ENCODE peak calls at places on chromosomes 6 and 20, in five cellular contexts. S is body of pancreas, P is testis, A is PC-3, O is heart right ventricle. L is an unnamed sample.

GRCh38 chr20:20079102-20079784 is 26.9 kb downstream of the CFAP61 start:
- DNase-seq in S (no peak), A (peak), O (no peak), P (no peak), L (no peak)

GRCh38 chr6:123508290-123508689 is 128.5 kb downstream of the TRDN start:
- DNase-seq in A (no peak), P (no peak), S (no peak), O (no peak), L (no peak)

GRCh38 chr6:135182993-135183531 is 2.0 kb downstream of the MYB start:
- DNase-seq in S (peak), O (no peak), A (peak), P (peak), L (no peak)

GRCh38 chr6:150018846-150019580 is 6.3 kb downstream of the RAET1L start:
- DNase-seq in P (no peak), A (no peak), S (no peak), O (no peak), L (no peak)

GRCh38 chr6:165663283-165663735 is 268 bp upstream of the PDE10A start:
- DNase-seq in P (no peak), O (peak), A (peak), S (peak), L (no peak)

GRCh38 chr6:117548797-117549301 is 53.5 kb downstream of the GOPC start:
- DNase-seq in P (no peak), O (no peak), A (peak), S (no peak), L (peak)

GRCh38 chr6:46452312-46452917 is 38.8 kb downstream of the RCAN2 start:
- DNase-seq in A (no peak), P (no peak), O (no peak), S (no peak), L (no peak)

GRCh38 chr6:40268166-40268958 is 318.8 kb downstream of the LRFN2 start:
- DNase-seq in O (no peak), A (no peak), S (no peak), P (no peak), L (no peak)

GRCh38 chr6:41677430-41678045 is 39.3 kb downstream of the MDFI start:
- DNase-seq in O (no peak), P (no peak), A (no peak), S (no peak), L (no peak)

GRCh38 chr6:81436990-81437389 is 315.5 kb downstream of the TENT5A start:
- DNase-seq in A (no peak), O (no peak), P (no peak), S (no peak), L (no peak)

GRCh38 chr6:168264593-168265335 is 54.8 kb downstream of the DACT2 start:
- DNase-seq in P (no peak), A (no peak), S (no peak), O (no peak), L (no peak)

GRCh38 chr6:126064257-126064993 is 78.1 kb downstream of the TRMT11 start:
- DNase-seq in A (no peak), P (no peak), S (no peak), O (no peak), L (no peak)

GRCh38 chr20:31430568-31431095 is 9.8 kb upstream of the DEFB123 start:
- DNase-seq in A (no peak), P (no peak), O (no peak), S (no peak), L (no peak)

GRCh38 chr6:74369556-74369993 is 673.6 kb downstream of the CD109 start:
- DNase-seq in A (peak), P (no peak), O (no peak), S (no peak), L (no peak)

GRCh38 chr6:17904491-17905120 is 82.8 kb downstream of the KIF13A start:
- DNase-seq in S (no peak), A (no peak), O (no peak), P (no peak), L (no peak)

GRCh38 chr20:53376021-53376420 is 217.6 kb downstream of the ZNF217 start:
- DNase-seq in A (no peak), P (no peak), S (no peak), O (no peak), L (no peak)

GRCh38 chr6:138387577-138388368 is 10.1 kb downstream of the SMIM28 start:
- DNase-seq in P (no peak), S (peak), O (no peak), A (peak), L (no peak)

GRCh38 chr6:106128981-106129761 is 43.0 kb downstream of the PRDM1 start:
- DNase-seq in P (no peak), A (peak), S (no peak), O (no peak), L (peak)

GRCh38 chr6:51678905-51679620 is 408.4 kb downstream of the PKHD1 start:
- DNase-seq in S (no peak), O (peak), A (peak), P (no peak), L (peak)

GRCh38 chr20:46348972-46349741 is 40.9 kb upstream of the CDH22 start:
- DNase-seq in O (peak), P (peak), S (peak), A (peak), L (peak)

GRCh38 chr6:30418448-30418847 is 70.9 kb upstream of the HLA-E start:
- DNase-seq in P (no peak), O (no peak), A (no peak), S (no peak), L (no peak)

GRCh38 chr6:25026723-25027122 is 91.0 kb upstream of the RIPOR2 start:
- DNase-seq in A (no peak), S (no peak), P (no peak), O (no peak), L (no peak)

GRCh38 chr6:125197795-125198269 is 44.3 kb downstream of the TPD52L1 start:
- DNase-seq in S (peak), A (peak), P (peak), O (peak), L (peak)

GRCh38 chr20:20073851-20074252 is 21.5 kb downstream of the CFAP61 start:
- DNase-seq in P (no peak), O (no peak), A (no peak), S (no peak), L (no peak)

GRCh38 chr6:168206186-168206585 is 113.4 kb downstream of the DACT2 start:
- DNase-seq in O (no peak), S (no peak), A (no peak), P (no peak), L (no peak)

DNA sequence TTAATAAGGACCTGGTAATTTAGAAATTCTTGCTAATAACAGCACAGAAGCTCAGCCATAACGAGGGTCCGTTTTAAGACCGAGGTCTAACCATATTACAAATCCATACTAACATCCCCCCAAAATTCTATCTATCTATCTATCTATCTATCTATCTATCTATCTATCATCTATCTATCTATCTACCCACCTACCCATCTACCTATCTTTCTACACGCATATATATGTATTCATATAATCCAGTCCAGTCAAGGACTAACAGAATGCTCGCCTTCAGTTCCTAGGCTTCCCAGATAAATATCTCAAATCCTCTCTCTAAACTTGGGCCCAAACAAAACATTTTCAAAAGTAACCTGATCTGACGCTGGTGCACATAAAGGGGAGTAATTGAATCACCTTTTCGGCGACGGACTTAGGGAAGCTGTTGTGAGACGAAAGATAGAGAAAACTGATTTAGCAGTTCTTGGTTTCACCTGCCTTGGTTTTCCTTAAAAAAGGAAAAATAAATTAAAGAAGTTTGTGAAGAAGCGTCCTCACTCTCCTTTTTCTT is 14.5 kb downstream of the HMGN4 start:
- DNase-seq in O (no peak), S (no peak), P (no peak), A (peak), L (no peak)
- H3K27ac ChIP-seq in O (peak), S (no peak), P (peak), A (no peak), L (no peak)

GRCh38 chr20:34100578-34100977 is 11.5 kb downstream of the EIF2S2 start:
- DNase-seq in P (no peak), A (no peak), O (no peak), S (no peak), L (no peak)
- H3K27ac ChIP-seq in P (no peak), A (no peak), O (no peak), S (no peak), L (no peak)

GRCh38 chr20:40744072-40744471 is 55.0 kb upstream of the MAFB start:
- DNase-seq in P (no peak), A (no peak), S (no peak), O (no peak), L (no peak)
- H3K27ac ChIP-seq in P (no peak), A (no peak), S (no peak), O (no peak), L (no peak)

DNA sequence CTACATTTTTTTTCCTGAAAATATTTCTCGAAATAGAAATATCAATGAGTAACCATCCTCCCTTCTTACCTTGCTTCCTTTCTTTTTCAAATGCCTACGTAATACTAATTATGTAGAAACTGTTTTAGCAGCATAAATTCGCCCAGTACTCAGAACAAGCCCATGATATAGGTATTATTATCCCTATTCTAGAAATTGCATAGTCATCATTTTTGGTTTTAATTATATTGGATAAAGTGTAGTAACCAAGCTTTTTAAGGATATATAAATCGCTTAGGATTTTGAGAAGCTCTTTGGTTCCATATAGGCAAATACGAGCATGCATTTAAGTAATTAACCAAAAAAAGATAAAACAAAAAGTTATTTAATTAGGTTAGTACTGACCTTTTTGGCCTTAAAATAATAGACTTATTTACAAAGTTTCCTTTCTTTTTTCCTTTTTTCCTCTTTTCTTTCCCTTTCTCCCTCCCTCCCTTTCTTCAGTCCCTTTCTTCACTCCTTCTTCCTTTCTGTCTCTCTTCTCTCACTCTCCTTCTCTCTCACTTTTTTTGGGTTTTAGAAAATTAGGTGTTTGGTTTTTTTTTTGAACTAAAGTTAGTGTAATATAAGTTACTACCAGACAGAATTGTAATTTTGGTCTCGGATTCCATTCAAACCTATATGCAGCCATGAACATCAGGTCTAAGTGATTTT is 457.7 kb downstream of the RFPL4B start:
- DNase-seq in P (no peak), S (no peak), A (no peak), O (no peak), L (no peak)
- H3K27ac ChIP-seq in P (no peak), S (no peak), A (no peak), O (no peak), L (no peak)

DNA sequence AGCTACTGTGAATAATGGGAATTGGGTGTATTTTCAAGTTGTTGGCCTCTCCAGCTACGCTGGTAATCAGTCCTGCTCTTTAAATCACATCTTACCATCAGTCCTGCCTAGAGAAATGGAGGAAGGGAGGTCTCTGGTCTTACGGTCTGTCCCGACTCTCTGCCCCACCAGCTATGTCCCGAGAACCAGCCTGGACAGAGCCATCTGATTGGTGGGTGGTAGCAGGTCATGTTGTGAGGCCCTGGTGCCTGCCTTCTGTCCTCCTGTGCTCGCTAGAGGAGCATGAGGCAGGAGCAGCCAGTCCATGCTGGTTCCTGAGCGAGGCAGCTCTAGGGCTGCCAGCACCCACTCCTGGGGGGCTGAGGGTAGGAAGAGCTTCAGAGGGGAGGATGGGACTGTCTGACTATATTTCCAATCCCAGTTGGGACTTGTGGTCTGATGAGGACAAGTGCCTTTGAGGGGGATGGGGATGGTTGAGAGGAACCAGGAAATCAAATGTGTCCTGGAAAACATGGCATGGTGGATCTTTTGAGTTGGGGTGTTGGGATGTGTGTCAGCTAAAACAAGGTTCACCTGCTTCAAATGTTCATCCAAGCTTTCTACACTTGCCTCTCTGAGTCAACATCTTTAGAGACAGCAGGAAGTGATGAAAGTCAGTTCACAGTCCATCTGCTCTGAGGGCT is 33.0 kb downstream of the SYNJ2 start:
- DNase-seq in A (no peak), S (peak), O (no peak), P (no peak), L (no peak)
- H3K27ac ChIP-seq in A (no peak), S (peak), O (no peak), P (no peak), L (no peak)

DNA sequence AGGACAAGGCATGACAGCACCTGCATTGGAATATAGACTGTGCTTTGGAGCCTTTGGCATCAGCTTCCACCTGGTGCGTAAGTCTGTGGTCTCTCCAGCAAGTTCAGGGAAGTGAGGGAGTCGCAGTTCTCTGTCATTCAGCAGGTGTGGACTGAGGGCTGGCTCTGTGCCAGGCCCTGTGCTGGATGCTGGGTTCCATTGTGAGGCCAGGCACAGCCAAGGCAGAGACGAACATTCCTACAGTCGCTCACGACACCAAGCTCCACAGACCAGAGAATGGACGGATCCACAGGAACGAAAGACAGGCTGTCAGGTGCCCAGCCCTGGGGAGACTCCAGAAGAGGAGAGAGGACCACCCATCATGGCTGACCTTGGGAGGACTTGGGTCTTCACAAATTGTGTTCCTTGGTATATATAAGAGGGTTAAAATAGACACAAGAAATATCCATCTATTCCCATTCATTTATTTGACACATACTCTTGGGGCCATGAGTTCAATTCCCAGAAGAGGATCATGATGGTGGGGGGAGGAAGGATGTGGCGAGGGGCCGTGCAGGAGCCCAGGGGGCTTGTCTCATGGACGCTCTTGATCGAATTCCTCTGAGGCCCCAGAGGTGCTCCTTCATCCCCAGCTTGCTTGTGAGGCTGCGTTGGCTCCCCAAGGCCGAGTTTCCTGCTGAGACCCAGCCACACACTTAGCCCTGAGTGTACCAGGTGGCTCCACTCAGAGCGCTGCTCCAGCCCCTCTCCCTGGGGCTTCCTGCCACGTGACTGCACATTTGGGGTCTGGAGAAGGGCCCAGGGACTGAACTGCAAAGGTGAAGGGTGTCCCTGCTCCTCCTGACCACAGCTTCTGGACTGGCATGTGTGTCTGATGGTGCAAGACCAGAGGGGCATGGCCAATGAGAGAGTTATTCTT is 3.5 kb upstream of the ZNF831 start:
- DNase-seq in A (no peak), O (no peak), P (no peak), S (no peak), L (no peak)
- H3K27ac ChIP-seq in A (no peak), O (no peak), P (no peak), S (no peak), L (no peak)

GRCh38 chr6:26294276-26294675 is 70.7 kb upstream of the BTN3A2 start:
- DNase-seq in P (no peak), A (no peak), S (no peak), O (no peak), L (no peak)
- H3K27ac ChIP-seq in P (no peak), A (no peak), S (no peak), O (no peak), L (no peak)

GRCh38 chr6:90494067-90494773 is 92.7 kb downstream of the MAP3K7 start:
- DNase-seq in A (no peak), S (no peak), O (no peak), P (peak), L (no peak)

GRCh38 chr6:90497411-90497810 is 89.5 kb downstream of the MAP3K7 start:
- DNase-seq in S (no peak), O (no peak), P (no peak), A (peak), L (no peak)

GRCh38 chr6:90496191-90496590 is 90.7 kb downstream of the MAP3K7 start:
- DNase-seq in O (no peak), P (no peak), A (no peak), S (no peak), L (no peak)

GRCh38 chr6:90495216-90495817 is 91.6 kb downstream of the MAP3K7 start:
- DNase-seq in P (no peak), S (no peak), O (no peak), A (no peak), L (no peak)

DNA sequence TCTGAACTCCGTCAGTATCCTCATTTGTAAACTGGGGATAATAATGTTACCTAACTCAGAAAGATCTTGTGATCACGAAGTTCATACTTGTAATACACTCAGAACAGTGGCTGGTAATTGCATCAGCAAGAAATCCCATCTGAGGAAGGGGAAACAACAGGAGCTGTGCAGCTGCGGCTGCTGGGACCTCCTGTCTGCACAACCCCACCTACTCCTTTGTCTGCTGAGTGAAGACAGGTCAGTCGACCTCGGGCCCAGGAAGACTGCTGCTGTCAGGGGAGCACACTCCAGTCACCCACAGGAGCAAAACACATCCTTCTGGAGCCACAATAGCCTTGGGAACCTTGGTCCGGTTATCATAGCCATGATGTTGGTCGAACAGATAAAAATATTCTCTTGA is 90.3 kb downstream of the MAP3K7 start:
- DNase-seq in O (no peak), P (no peak), A (no peak), S (no peak), L (no peak)
- H3K27ac ChIP-seq in O (no peak), P (no peak), A (no peak), S (no peak), L (no peak)

DNA sequence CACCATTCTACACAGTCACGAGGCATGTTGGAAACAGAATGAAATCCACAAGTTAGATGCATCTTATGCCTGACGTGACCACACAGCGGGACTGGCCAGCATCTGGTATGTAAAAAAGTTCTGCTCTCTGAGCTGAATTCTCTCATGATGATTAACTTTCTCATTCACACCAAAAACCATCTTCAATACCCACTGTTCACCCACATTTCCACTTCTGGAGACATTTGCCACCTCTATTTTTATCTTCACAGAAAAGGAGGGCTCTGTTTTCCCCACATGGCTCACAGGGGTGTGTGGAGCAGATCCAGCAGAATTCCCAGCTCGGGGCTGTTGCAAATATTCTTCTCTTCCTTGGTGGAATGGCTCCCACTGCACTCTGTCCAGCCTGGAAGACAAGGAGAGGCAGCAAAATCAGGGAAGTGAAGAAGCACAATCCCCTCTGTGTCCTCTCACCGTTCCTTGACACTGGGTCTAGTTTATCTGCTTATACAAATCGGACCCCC is 303.4 kb downstream of the TAF4 start:
- DNase-seq in O (no peak), A (no peak), S (no peak), P (no peak), L (no peak)
- H3K27ac ChIP-seq in O (no peak), A (no peak), S (no peak), P (no peak), L (no peak)

L was measured in RWPE1.